ENCODE peak calls at places on chromosomes 5 and 9, in six cellular contexts. F is AG09319, O is B cell, P is neural progenitor cell, G is upper lobe of right lung, Q is fibroblast of mammary gland. I is an unnamed sample.

GRCh38 chr5:39302507-39302906 is 61.8 kb downstream of the C9 start:
- DNase-seq in F (no peak), O (no peak), P (no peak), G (no peak), Q (no peak), I (no peak)

GRCh38 chr9:87818308-87818707 is 64.4 kb upstream of the SPATA31E1 start:
- DNase-seq in F (no peak), O (no peak), P (no peak), G (no peak), Q (no peak), I (no peak)

GRCh38 chr9:6842584-6842947 is 84.8 kb downstream of the KDM4C start:
- DNase-seq in F (no peak), O (no peak), P (no peak), G (no peak), Q (peak), I (no peak)

GRCh38 chr9:72951520-72952393 is 1.1 kb downstream of the ALDH1A1 start:
- DNase-seq in F (no peak), O (no peak), P (no peak), G (no peak), Q (no peak), I (no peak)

GRCh38 chr9:133428579-133429215 is 6.5 kb downstream of the ADAMTS13 start:
- DNase-seq in F (no peak), O (no peak), P (peak), G (no peak), Q (no peak), I (no peak)

GRCh38 chr5:167819406-167819805 is 472.0 kb upstream of the WWC1 start:
- DNase-seq in F (no peak), O (no peak), P (no peak), G (no peak), Q (no peak), I (no peak)

GRCh38 chr9:124210697-124211096 is 47.1 kb upstream of the NEK6 start:
- DNase-seq in F (no peak), O (peak), P (no peak), G (no peak), Q (peak), I (peak)

GRCh38 chr9:136890661-136891060 is 4.3 kb downstream of the TRAF2 start:
- DNase-seq in F (no peak), O (no peak), P (no peak), G (no peak), Q (no peak), I (no peak)

GRCh38 chr5:100902406-100903035 is 561 bp downstream of the ST8SIA4 start:
- DNase-seq in F (no peak), O (no peak), P (peak), G (no peak), Q (no peak), I (peak)

GRCh38 chr9:114186793-114187289 is 31.5 kb downstream of the COL27A1 start:
- DNase-seq in F (no peak), O (no peak), P (no peak), G (no peak), Q (no peak), I (no peak)

GRCh38 chr5:10733426-10733825 is 27.6 kb downstream of the DAP start:
- DNase-seq in F (no peak), O (no peak), P (no peak), G (no peak), Q (no peak), I (no peak)

GRCh38 chr5:139670369-139671095 is 22.4 kb downstream of the CXXC5 start:
- DNase-seq in F (no peak), O (peak), P (peak), G (no peak), Q (no peak), I (peak)

GRCh38 chr5:23013395-23013994 is 160.4 kb upstream of the CDH12 start:
- DNase-seq in F (no peak), O (no peak), P (no peak), G (no peak), Q (peak), I (no peak)

GRCh38 chr9:123041498-123041897 is 8.0 kb downstream of the GPR21 start:
- DNase-seq in F (no peak), O (no peak), P (no peak), G (no peak), Q (no peak), I (no peak)

GRCh38 chr5:180806351-180807011 is 3.9 kb upstream of the MGAT1 start:
- DNase-seq in F (no peak), O (peak), P (no peak), G (no peak), Q (no peak), I (peak)

DNA sequence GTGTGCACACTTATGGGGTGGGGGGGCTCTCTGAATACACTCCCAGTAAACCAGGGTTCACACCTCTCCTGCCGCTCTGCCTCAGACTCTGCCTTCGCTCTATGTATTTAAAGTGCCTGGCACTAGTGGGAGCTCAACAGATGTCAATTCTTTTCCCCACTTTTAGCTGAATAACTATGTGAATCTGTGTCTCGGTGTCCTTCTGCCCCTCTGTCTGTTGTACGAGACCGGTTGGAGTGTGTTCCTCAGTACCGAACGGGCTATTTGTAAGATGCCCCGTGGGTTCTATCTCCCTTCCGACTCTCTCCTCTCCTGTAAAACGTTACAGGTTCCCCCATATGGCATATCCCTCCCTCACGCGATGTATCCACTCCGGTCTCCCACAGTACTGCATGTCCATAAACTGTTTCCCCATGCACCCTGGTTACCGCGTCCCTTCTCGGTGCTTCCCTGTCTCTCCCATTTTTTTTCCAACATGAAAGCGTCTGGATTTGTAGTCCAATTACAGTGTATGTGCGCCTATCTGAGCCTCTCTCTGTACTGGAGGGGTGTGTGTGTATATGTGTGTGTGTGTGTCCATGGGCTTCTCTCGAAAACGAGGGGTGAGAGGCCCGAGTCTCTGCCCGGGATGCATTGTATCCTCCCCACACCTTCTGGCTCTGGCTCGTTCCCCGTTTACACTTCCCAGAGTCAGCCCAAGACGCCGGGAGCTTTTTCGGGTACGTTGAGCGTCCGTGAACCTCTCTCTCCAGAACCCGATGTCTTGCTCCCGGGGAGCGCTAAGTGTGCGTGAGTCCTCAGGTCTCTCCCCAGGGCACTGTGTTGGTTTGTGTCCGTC is 1.5 kb downstream of the ELL2 start:
- DNase-seq in F (no peak), O (peak), P (peak), G (peak), Q (peak), I (peak)
- TF ChIP-seq CTCF in F (peak), O (no peak), P (no peak), G (no peak), Q (no peak), I (no peak)

GRCh38 chr5:3605298-3606010 is 9.8 kb downstream of the IRX1 start:
- DNase-seq in F (no peak), O (no peak), P (no peak), G (peak), Q (peak), I (no peak)

GRCh38 chr5:3604501-3604900 is 8.9 kb downstream of the IRX1 start:
- DNase-seq in F (no peak), O (no peak), P (no peak), G (peak), Q (peak), I (no peak)

GRCh38 chr5:3601929-3602712 is 6.5 kb downstream of the IRX1 start:
- DNase-seq in F (no peak), O (no peak), P (peak), G (no peak), Q (peak), I (no peak)

GRCh38 chr5:3601060-3601710 is 5.6 kb downstream of the IRX1 start:
- DNase-seq in F (no peak), O (no peak), P (peak), G (no peak), Q (no peak), I (no peak)

DNA sequence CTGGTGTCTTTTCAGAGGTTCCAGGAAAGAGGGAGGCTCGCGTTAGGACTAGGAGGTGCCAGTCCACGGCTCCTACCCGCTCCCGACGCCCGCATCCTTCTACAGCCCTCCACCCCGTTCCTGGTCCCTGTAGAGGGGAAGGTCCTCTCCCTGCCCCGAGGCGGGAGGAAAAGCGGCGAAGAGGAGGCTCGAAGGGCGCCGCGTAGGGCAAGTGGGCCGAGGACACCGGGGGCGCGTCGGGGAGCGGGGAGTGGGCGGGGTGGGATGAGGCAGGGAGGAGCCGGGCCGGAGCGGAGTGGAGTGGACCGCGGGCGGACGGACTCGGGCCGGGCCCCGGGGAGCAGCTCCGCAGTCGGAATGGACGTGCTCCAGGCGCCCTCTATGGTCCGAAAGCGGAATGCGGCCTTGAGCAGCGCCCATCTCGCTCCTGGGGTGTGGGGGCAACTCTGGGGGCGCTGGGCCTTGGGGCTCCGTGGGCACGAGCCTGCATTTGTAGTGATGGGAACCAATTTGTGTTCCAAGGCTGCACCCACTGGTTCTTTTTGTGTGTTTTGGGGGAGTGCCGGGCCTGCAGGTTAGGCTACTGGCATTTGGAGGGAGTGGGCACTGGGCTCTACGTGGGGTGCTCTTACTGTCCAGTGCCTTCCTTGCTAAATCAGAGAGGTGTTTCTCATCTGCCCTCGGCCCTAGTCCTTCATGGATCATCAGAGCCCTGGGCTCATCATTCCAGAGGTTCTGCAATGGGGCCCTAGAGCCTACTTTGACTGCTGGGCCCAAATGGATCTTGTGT is 7.3 kb downstream of the IRX1 start:
- DNase-seq in F (no peak), O (no peak), P (peak), G (peak), Q (peak), I (peak)
- TF ChIP-seq CTCF in F (no peak), O (no peak), P (peak), G (peak), Q (peak), I (peak)

GRCh38 chr5:43041669-43042175 is 1.6 kb upstream of the ANXA2R start:
- DNase-seq in F (no peak), O (peak), P (no peak), G (no peak), Q (peak), I (no peak)

GRCh38 chr5:43042626-43043399 is 2.7 kb upstream of the ANXA2R start:
- DNase-seq in F (no peak), O (peak), P (peak), G (peak), Q (peak), I (peak)

GRCh38 chr5:43043400-43043756 is 3.3 kb upstream of the ANXA2R start:
- DNase-seq in F (no peak), O (no peak), P (no peak), G (no peak), Q (no peak), I (no peak)

GRCh38 chr5:43041131-43041668 is 1.1 kb upstream of the ANXA2R start:
- DNase-seq in F (no peak), O (no peak), P (peak), G (peak), Q (no peak), I (peak)

GRCh38 chr5:43042176-43042625 is 2.1 kb upstream of the ANXA2R start:
- DNase-seq in F (no peak), O (peak), P (peak), G (peak), Q (peak), I (peak)
- TF ChIP-seq CTCF in F (peak), O (no peak), P (peak), G (peak), Q (no peak), I (no peak)

DNA sequence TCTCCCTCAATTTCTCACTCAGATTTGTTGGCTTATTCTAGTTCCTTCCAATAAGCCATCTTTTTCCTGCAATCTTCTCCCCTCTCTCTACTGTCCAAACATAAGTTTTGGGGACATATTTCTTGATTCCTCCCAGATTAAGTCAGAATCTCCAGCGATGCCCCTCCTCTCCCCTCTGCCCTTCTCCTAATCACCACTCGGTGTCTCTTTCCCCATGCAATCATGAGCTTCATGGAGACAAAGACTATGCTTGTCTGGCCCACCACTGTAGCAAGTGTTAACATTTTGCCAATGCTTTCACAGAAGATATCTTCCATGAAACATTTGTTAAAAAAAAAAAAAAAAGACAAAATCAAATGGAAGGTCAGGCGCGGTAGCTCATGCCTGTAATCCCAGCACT is 42.4 kb downstream of the PDE6A start:
- DNase-seq in F (no peak), O (no peak), P (no peak), G (no peak), Q (no peak), I (no peak)
- TF ChIP-seq CTCF in F (no peak), O (no peak), P (peak), G (no peak), Q (peak), I (no peak)

GRCh38 chr5:94111209-94112004 is 370.0 kb upstream of the POU5F2 start:
- DNase-seq in F (peak), O (peak), P (peak), G (peak), Q (peak), I (peak)
- TF ChIP-seq CTCF in F (peak), O (no peak), P (peak), G (peak), Q (peak), I (no peak)

DNA sequence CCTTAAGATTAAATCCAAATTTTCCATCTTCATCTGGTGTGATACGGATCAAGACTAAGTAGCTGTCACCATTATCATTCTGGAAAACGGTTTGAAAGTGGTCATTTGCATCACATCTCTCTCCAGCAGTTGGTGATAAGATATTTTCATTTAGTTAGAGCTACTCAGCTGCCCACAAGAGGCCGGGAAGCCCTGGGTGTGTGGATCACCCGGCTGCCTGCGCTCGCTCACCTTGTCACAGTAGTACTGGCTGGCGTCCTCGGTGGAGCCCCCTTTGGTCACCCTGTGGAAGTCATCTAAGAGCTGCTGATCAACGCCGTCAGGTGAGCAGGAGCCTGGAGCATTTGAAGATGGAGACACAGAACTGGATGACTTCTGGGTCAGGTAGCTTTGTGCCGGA is 88.1 kb downstream of the PTPN3 start:
- DNase-seq in F (no peak), O (no peak), P (peak), G (no peak), Q (no peak), I (peak)
- TF ChIP-seq CTCF in F (no peak), O (peak), P (peak), G (no peak), Q (no peak), I (peak)

DNA sequence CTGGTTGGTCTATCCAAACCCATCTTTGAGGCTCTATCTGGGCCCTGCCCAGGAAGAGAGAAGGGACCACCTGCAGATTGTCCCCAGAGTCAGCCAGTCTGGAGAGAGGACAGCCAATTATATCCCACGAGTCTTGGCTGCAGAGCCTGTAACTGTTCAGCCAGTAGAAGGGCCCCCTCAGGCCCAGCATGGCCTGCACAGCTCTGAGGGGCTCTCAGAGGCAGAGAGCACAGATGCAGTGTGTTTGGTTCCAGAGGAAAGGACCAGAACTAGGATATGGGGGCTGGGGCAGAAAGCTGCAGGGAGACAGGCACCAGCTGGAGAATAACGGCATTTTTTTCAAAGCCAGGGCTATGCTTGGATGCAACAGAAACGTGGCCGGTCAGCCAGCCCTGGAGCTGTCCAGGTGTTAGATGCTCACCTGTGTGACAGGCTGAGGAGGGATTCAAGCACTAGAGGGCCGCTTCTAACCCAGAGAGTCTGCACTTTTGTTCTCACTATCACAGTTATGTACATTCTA is 96.7 kb downstream of the GABBR2 start:
- DNase-seq in F (no peak), O (no peak), P (no peak), G (no peak), Q (no peak), I (no peak)
- TF ChIP-seq CTCF in F (no peak), O (no peak), P (no peak), G (no peak), Q (no peak), I (no peak)

DNA sequence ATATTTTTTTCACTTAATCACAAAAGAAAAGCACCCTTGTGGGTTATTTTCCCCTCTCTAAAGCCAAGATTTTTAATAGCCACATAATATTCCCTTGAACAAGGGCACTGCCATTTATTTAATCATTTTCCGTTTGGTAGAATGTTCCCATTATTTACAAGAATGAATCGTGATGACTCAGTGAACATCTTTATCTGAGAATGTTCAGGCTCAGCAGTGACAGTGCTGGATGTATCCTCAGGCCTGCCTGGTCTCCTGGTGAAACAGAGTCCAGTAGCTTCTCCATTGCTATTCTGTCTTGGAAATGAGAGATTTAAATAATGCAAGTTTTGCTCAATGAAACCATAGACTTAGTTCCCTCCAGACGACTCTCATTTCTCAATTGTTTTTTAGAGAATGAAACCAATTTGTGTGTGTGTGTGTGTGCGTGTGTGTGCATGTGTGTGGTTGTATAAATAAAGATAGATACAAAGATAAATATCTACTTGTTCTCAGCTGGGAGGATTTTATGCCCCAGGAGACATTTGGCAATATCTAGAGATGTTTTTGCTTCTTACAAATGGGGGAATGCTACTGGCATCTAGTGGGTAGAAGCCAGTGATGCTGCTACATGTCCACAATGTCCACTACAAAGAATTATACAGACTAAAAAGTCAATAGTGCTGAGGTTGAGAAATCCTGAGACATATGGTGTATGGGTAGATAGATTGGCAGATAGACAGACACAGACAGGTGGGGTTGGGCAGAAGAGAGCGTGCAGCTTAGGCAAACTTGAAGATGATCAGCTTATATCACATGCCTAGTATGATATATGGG is 55.0 kb downstream of the PAPPA start:
- DNase-seq in F (peak), O (no peak), P (no peak), G (no peak), Q (peak), I (no peak)
- TF ChIP-seq CTCF in F (peak), O (no peak), P (no peak), G (no peak), Q (peak), I (no peak)

I was measured in activated CD8-positive, alpha-beta T cell treated with anti-CD3 and anti-CD28 coated beads for 36 hours.